ENCODE peak calls at places on chromosome 6, in eight cellular contexts. One of them, this sample, is unnamed.

GRCh38 chr6:125306756-125307149 is 5.0 kb upstream of the HDDC2 start:
- DNase-seq in sigmoid colon: no peak
- DNase-seq in cardiac muscle cell: no peak
- DNase-seq in suprapubic skin: no peak
- DNase-seq in left ventricle myocardium inferior: no peak
- DNase-seq in SK-N-SH: no peak
- DNase-seq in left lung: no peak
- DNase-seq in heart right ventricle: no peak
- DNase-seq in this sample: no peak

GRCh38 chr6:136640132-136640915 is 90.1 kb upstream of the MAP7 start:
- DNase-seq in suprapubic skin: no peak
- DNase-seq in left ventricle myocardium inferior: no peak
- DNase-seq in SK-N-SH: no peak
- DNase-seq in cardiac muscle cell: no peak
- DNase-seq in sigmoid colon: no peak
- DNase-seq in left lung: no peak
- DNase-seq in heart right ventricle: no peak
- DNase-seq in this sample: no peak

GRCh38 chr6:130720076-130720475 is 107.1 kb upstream of the SMLR1 start:
- DNase-seq in cardiac muscle cell: no peak
- DNase-seq in suprapubic skin: no peak
- DNase-seq in left lung: no peak
- DNase-seq in sigmoid colon: no peak
- DNase-seq in heart right ventricle: no peak
- DNase-seq in SK-N-SH: no peak
- DNase-seq in left ventricle myocardium inferior: no peak
- DNase-seq in this sample: no peak

GRCh38 chr6:111972714-111973678 is 80.9 kb upstream of the CCN6 start:
- DNase-seq in cardiac muscle cell: no peak
- DNase-seq in left lung: no peak
- DNase-seq in suprapubic skin: no peak
- DNase-seq in left ventricle myocardium inferior: peak
- DNase-seq in SK-N-SH: peak
- DNase-seq in heart right ventricle: no peak
- DNase-seq in sigmoid colon: peak
- DNase-seq in this sample: peak

GRCh38 chr6:42226251-42227143 is 8.8 kb upstream of the MRPS10 start:
- DNase-seq in sigmoid colon: no peak
- DNase-seq in cardiac muscle cell: no peak
- DNase-seq in left lung: no peak
- DNase-seq in heart right ventricle: no peak
- DNase-seq in left ventricle myocardium inferior: no peak
- DNase-seq in suprapubic skin: no peak
- DNase-seq in SK-N-SH: no peak
- DNase-seq in this sample: no peak

GRCh38 chr6:30885481-30885998 is 1.2 kb downstream of the DDR1 start:
- DNase-seq in sigmoid colon: no peak
- DNase-seq in left lung: no peak
- DNase-seq in heart right ventricle: no peak
- DNase-seq in left ventricle myocardium inferior: no peak
- DNase-seq in cardiac muscle cell: peak
- DNase-seq in SK-N-SH: peak
- DNase-seq in suprapubic skin: no peak
- DNase-seq in this sample: no peak

GRCh38 chr6:145096846-145097245 is 638.5 kb downstream of the EPM2A start:
- DNase-seq in cardiac muscle cell: no peak
- DNase-seq in left ventricle myocardium inferior: no peak
- DNase-seq in SK-N-SH: no peak
- DNase-seq in left lung: no peak
- DNase-seq in suprapubic skin: no peak
- DNase-seq in heart right ventricle: no peak
- DNase-seq in sigmoid colon: no peak
- DNase-seq in this sample: no peak

GRCh38 chr6:41555326-41556300 is 9.4 kb downstream of the FOXP4 start:
- DNase-seq in heart right ventricle: no peak
- DNase-seq in SK-N-SH: no peak
- DNase-seq in suprapubic skin: no peak
- DNase-seq in left ventricle myocardium inferior: no peak
- DNase-seq in sigmoid colon: no peak
- DNase-seq in cardiac muscle cell: no peak
- DNase-seq in left lung: no peak
- DNase-seq in this sample: no peak

GRCh38 chr6:169424821-169425240 is 171.2 kb upstream of the THBS2 start:
- DNase-seq in left lung: no peak
- DNase-seq in heart right ventricle: no peak
- DNase-seq in sigmoid colon: no peak
- DNase-seq in cardiac muscle cell: no peak
- DNase-seq in suprapubic skin: no peak
- DNase-seq in left ventricle myocardium inferior: no peak
- DNase-seq in SK-N-SH: peak
- DNase-seq in this sample: no peak

GRCh38 chr6:19999319-20000191 is 162.4 kb downstream of the ID4 start:
- DNase-seq in cardiac muscle cell: no peak
- DNase-seq in left lung: no peak
- DNase-seq in left ventricle myocardium inferior: no peak
- DNase-seq in suprapubic skin: no peak
- DNase-seq in SK-N-SH: no peak
- DNase-seq in sigmoid colon: no peak
- DNase-seq in heart right ventricle: no peak
- DNase-seq in this sample: no peak

GRCh38 chr6:34484899-34485298 is 19.0 kb downstream of the PACSIN1 start:
- DNase-seq in suprapubic skin: no peak
- DNase-seq in sigmoid colon: no peak
- DNase-seq in SK-N-SH: no peak
- DNase-seq in left lung: no peak
- DNase-seq in cardiac muscle cell: no peak
- DNase-seq in heart right ventricle: no peak
- DNase-seq in left ventricle myocardium inferior: no peak
- DNase-seq in this sample: no peak

GRCh38 chr6:137315081-137315480 is 95.9 kb upstream of the IFNGR1 start:
- DNase-seq in heart right ventricle: no peak
- DNase-seq in suprapubic skin: no peak
- DNase-seq in sigmoid colon: no peak
- DNase-seq in left ventricle myocardium inferior: no peak
- DNase-seq in cardiac muscle cell: no peak
- DNase-seq in left lung: no peak
- DNase-seq in SK-N-SH: no peak
- DNase-seq in this sample: no peak

GRCh38 chr6:27234576-27234975 is 12.9 kb upstream of the PRSS16 start:
- DNase-seq in left ventricle myocardium inferior: no peak
- DNase-seq in cardiac muscle cell: no peak
- DNase-seq in heart right ventricle: no peak
- DNase-seq in sigmoid colon: no peak
- DNase-seq in SK-N-SH: no peak
- DNase-seq in suprapubic skin: no peak
- DNase-seq in left lung: no peak
- DNase-seq in this sample: no peak

GRCh38 chr6:39453956-39454524 is 131.5 kb upstream of the KCNK16 start:
- DNase-seq in heart right ventricle: no peak
- DNase-seq in left lung: no peak
- DNase-seq in SK-N-SH: no peak
- DNase-seq in cardiac muscle cell: no peak
- DNase-seq in left ventricle myocardium inferior: no peak
- DNase-seq in sigmoid colon: no peak
- DNase-seq in suprapubic skin: no peak
- DNase-seq in this sample: no peak

GRCh38 chr6:53746442-53747103 is 48.2 kb upstream of the LRRC1 start:
- DNase-seq in SK-N-SH: no peak
- DNase-seq in heart right ventricle: no peak
- DNase-seq in left ventricle myocardium inferior: no peak
- DNase-seq in suprapubic skin: no peak
- DNase-seq in sigmoid colon: no peak
- DNase-seq in left lung: no peak
- DNase-seq in cardiac muscle cell: no peak
- DNase-seq in this sample: no peak

GRCh38 chr6:139370047-139370706 is 4.3 kb downstream of the CITED2 start:
- DNase-seq in left ventricle myocardium inferior: no peak
- DNase-seq in SK-N-SH: no peak
- DNase-seq in left lung: no peak
- DNase-seq in cardiac muscle cell: peak
- DNase-seq in sigmoid colon: no peak
- DNase-seq in heart right ventricle: no peak
- DNase-seq in suprapubic skin: no peak
- DNase-seq in this sample: no peak

GRCh38 chr6:12105271-12105670 is 93.2 kb downstream of the HIVEP1 start:
- DNase-seq in left ventricle myocardium inferior: no peak
- DNase-seq in left lung: no peak
- DNase-seq in suprapubic skin: no peak
- DNase-seq in SK-N-SH: no peak
- DNase-seq in heart right ventricle: no peak
- DNase-seq in sigmoid colon: no peak
- DNase-seq in cardiac muscle cell: peak
- DNase-seq in this sample: no peak

GRCh38 chr6:135043364-135043763 is 11.3 kb downstream of the HBS1L start:
- DNase-seq in SK-N-SH: no peak
- DNase-seq in suprapubic skin: no peak
- DNase-seq in sigmoid colon: no peak
- DNase-seq in left lung: no peak
- DNase-seq in cardiac muscle cell: no peak
- DNase-seq in left ventricle myocardium inferior: no peak
- DNase-seq in heart right ventricle: no peak
- DNase-seq in this sample: no peak

DNA sequence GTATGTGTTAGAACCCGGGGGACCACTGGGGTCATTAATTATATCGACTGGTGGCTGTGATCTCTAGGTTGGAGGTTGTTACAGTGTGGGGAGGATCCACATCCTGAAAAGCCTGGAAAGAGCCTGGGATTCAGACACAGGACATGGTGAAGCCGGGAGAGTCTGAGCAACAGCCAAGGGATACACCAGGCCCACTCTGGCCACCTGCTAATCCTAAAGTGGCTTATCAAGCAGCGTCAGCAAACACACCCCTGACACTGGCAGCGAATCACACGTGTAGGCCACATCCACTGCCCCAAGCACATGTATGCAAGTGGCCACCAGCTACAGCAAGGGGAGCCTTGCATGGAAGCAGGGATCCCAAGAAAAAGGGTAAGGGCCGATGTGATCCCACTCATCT is 41.0 kb downstream of the GFOD1 start:
- DNase-seq in left lung: no peak
- DNase-seq in cardiac muscle cell: no peak
- DNase-seq in left ventricle myocardium inferior: no peak
- DNase-seq in SK-N-SH: no peak
- DNase-seq in sigmoid colon: no peak
- DNase-seq in suprapubic skin: no peak
- DNase-seq in heart right ventricle: no peak
- DNase-seq in this sample: no peak
- H3K27ac ChIP-seq in left lung: no peak
- H3K27ac ChIP-seq in cardiac muscle cell: peak
- H3K27ac ChIP-seq in left ventricle myocardium inferior: peak
- H3K27ac ChIP-seq in SK-N-SH: no peak
- H3K27ac ChIP-seq in sigmoid colon: peak
- H3K27ac ChIP-seq in suprapubic skin: no peak
- H3K27ac ChIP-seq in heart right ventricle: peak
- H3K27ac ChIP-seq in this sample: peak

GRCh38 chr6:68718379-68719073 is 83.4 kb downstream of the ADGRB3 start:
- DNase-seq in left ventricle myocardium inferior: no peak
- DNase-seq in SK-N-SH: no peak
- DNase-seq in left lung: no peak
- DNase-seq in cardiac muscle cell: no peak
- DNase-seq in sigmoid colon: no peak
- DNase-seq in suprapubic skin: no peak
- DNase-seq in heart right ventricle: no peak
- DNase-seq in this sample: no peak

GRCh38 chr6:68724054-68724453 is 89.0 kb downstream of the ADGRB3 start:
- DNase-seq in left ventricle myocardium inferior: no peak
- DNase-seq in suprapubic skin: no peak
- DNase-seq in cardiac muscle cell: peak
- DNase-seq in sigmoid colon: no peak
- DNase-seq in SK-N-SH: no peak
- DNase-seq in left lung: no peak
- DNase-seq in heart right ventricle: no peak
- DNase-seq in this sample: no peak

GRCh38 chr6:68723128-68723527 is 88.0 kb downstream of the ADGRB3 start:
- DNase-seq in suprapubic skin: no peak
- DNase-seq in left ventricle myocardium inferior: no peak
- DNase-seq in sigmoid colon: no peak
- DNase-seq in heart right ventricle: no peak
- DNase-seq in SK-N-SH: no peak
- DNase-seq in left lung: no peak
- DNase-seq in cardiac muscle cell: no peak
- DNase-seq in this sample: no peak

GRCh38 chr6:68716605-68717004 is 81.5 kb downstream of the ADGRB3 start:
- DNase-seq in cardiac muscle cell: no peak
- DNase-seq in suprapubic skin: no peak
- DNase-seq in sigmoid colon: no peak
- DNase-seq in left ventricle myocardium inferior: no peak
- DNase-seq in heart right ventricle: no peak
- DNase-seq in left lung: no peak
- DNase-seq in SK-N-SH: no peak
- DNase-seq in this sample: no peak

GRCh38 chr6:68719761-68720160 is 84.7 kb downstream of the ADGRB3 start:
- DNase-seq in left lung: no peak
- DNase-seq in SK-N-SH: no peak
- DNase-seq in sigmoid colon: no peak
- DNase-seq in heart right ventricle: no peak
- DNase-seq in cardiac muscle cell: no peak
- DNase-seq in left ventricle myocardium inferior: no peak
- DNase-seq in suprapubic skin: no peak
- DNase-seq in this sample: no peak
- H3K4me3 ChIP-seq in left lung: no peak
- H3K4me3 ChIP-seq in SK-N-SH: no peak
- H3K4me3 ChIP-seq in sigmoid colon: no peak
- H3K4me3 ChIP-seq in heart right ventricle: no peak
- H3K4me3 ChIP-seq in cardiac muscle cell: no peak
- H3K4me3 ChIP-seq in left ventricle myocardium inferior: no peak
- H3K4me3 ChIP-seq in suprapubic skin: no peak
- H3K4me3 ChIP-seq in this sample: no peak

GRCh38 chr6:100892116-100892515 is 11.0 kb upstream of the ASCC3 start:
- DNase-seq in left ventricle myocardium inferior: no peak
- DNase-seq in heart right ventricle: no peak
- DNase-seq in cardiac muscle cell: no peak
- DNase-seq in suprapubic skin: no peak
- DNase-seq in sigmoid colon: no peak
- DNase-seq in SK-N-SH: peak
- DNase-seq in left lung: no peak
- DNase-seq in this sample: no peak
- TF ChIP-seq CTCF in left ventricle myocardium inferior: no peak
- TF ChIP-seq CTCF in heart right ventricle: no peak
- TF ChIP-seq CTCF in cardiac muscle cell: no peak
- TF ChIP-seq CTCF in suprapubic skin: no peak
- TF ChIP-seq CTCF in sigmoid colon: no peak
- TF ChIP-seq CTCF in SK-N-SH: no peak
- TF ChIP-seq CTCF in left lung: no peak
- TF ChIP-seq CTCF in this sample: no peak

DNA sequence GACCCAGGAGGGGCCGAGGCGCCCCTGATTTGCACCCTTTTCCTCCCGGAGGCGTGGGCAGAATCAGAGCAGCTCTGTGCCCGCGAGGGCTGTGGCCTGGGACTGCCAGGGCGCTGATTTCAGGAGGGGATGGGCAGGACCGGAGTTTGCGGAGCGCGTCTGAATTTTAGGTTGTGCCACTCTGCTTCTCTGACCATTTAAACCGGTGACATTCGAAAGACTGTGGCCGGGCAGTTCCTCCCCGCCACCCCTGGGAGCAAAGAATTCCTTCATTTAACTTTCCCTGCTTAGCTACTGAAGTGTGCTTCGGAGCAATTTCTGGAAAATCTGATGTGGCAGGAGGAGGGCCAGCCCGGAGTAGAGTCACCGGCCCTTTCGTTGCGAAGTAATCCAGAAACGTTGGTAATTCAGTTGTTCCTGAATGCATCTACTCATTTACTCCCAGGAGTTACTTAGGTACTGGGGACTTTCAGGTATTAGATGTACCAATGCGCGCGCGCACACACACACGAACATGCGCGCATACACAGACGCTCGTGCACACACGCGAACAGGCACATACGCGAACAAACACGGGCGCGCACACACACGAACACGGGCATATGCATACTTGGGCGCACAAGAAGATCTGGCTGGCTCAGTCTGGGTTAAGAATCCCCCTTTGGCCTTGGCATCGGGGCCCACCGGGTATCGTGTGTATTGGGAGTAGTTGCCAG is 576 bp downstream of the CCDC170 start:
- DNase-seq in cardiac muscle cell: peak
- DNase-seq in left ventricle myocardium inferior: peak
- DNase-seq in left lung: peak
- DNase-seq in suprapubic skin: no peak
- DNase-seq in heart right ventricle: peak
- DNase-seq in sigmoid colon: no peak
- DNase-seq in SK-N-SH: peak
- DNase-seq in this sample: no peak
- H3K27ac ChIP-seq in cardiac muscle cell: no peak
- H3K27ac ChIP-seq in left ventricle myocardium inferior: peak
- H3K27ac ChIP-seq in left lung: peak
- H3K27ac ChIP-seq in suprapubic skin: peak
- H3K27ac ChIP-seq in heart right ventricle: peak
- H3K27ac ChIP-seq in sigmoid colon: peak
- H3K27ac ChIP-seq in SK-N-SH: no peak
- H3K27ac ChIP-seq in this sample: peak

This sample was measured in thoracic aorta.